ENCODE peak calls at places on chromosome 15, in eight cellular contexts. Y, T, D, K, Z, X, U and J are unnamed samples.

GRCh38 chr15:74392402-74392876 is 25.0 kb upstream of the CYP11A1 start:
- DNase-seq in Y (no peak), T (no peak), D (no peak), K (peak), Z (no peak), X (no peak), U (no peak), J (no peak)

GRCh38 chr15:38690737-38691332 is 126.2 kb upstream of the RASGRP1 start:
- DNase-seq in Y (peak), T (peak), D (peak), K (peak), Z (peak), X (peak), U (peak), J (no peak)

GRCh38 chr15:74317820-74318375 is 49.5 kb downstream of the CYP11A1 start:
- DNase-seq in Y (no peak), T (peak), D (peak), K (peak), Z (peak), X (no peak), U (peak), J (peak)

GRCh38 chr15:60381148-60381788 is 16.5 kb downstream of the ANXA2 start:
- DNase-seq in Y (no peak), T (no peak), D (no peak), K (peak), Z (no peak), X (no peak), U (no peak), J (no peak)

GRCh38 chr15:93476491-93477176 is 387.6 kb upstream of the RGMA start:
- DNase-seq in Y (no peak), T (no peak), D (no peak), K (no peak), Z (no peak), X (no peak), U (no peak), J (no peak)

GRCh38 chr15:99436472-99437314 is 129.1 kb upstream of the MEF2A start:
- DNase-seq in Y (no peak), T (no peak), D (peak), K (no peak), Z (no peak), X (no peak), U (no peak), J (no peak)

GRCh38 chr15:52292780-52293392 is 2.7 kb downstream of the MYO5C start:
- DNase-seq in Y (no peak), T (no peak), D (no peak), K (no peak), Z (no peak), X (no peak), U (no peak), J (no peak)

GRCh38 chr15:40847225-40847961 is 3.5 kb downstream of the SPINT1 start:
- DNase-seq in Y (peak), T (no peak), D (no peak), K (no peak), Z (no peak), X (peak), U (peak), J (peak)

GRCh38 chr15:88258021-88258641 is 1.6 kb upstream of the NTRK3 start:
- DNase-seq in Y (no peak), T (no peak), D (no peak), K (peak), Z (no peak), X (no peak), U (no peak), J (no peak)

GRCh38 chr15:76866008-76866407 is 39.1 kb downstream of the SCAPER start:
- DNase-seq in Y (no peak), T (no peak), D (no peak), K (no peak), Z (no peak), X (no peak), U (peak), J (no peak)

GRCh38 chr15:86772369-86773059 is 692.8 kb downstream of the AGBL1 start:
- DNase-seq in Y (no peak), T (no peak), D (no peak), K (peak), Z (no peak), X (no peak), U (no peak), J (no peak)

GRCh38 chr15:81001180-81002003 is 669 bp downstream of the TLNRD1 start:
- DNase-seq in Y (peak), T (no peak), D (peak), K (peak), Z (no peak), X (peak), U (peak), J (no peak)

GRCh38 chr15:52256366-52256765 is 39.2 kb downstream of the MYO5C start:
- DNase-seq in Y (peak), T (peak), D (peak), K (peak), Z (peak), X (peak), U (peak), J (peak)

GRCh38 chr15:77010842-77011241 is 15.9 kb downstream of the PSTPIP1 start:
- DNase-seq in Y (no peak), T (no peak), D (no peak), K (no peak), Z (no peak), X (no peak), U (no peak), J (no peak)

GRCh38 chr15:69074843-69075224 is 60.3 kb downstream of the NOX5 start:
- DNase-seq in Y (no peak), T (no peak), D (no peak), K (no peak), Z (no peak), X (no peak), U (no peak), J (no peak)

GRCh38 chr15:40793216-40793989 is 13.5 kb upstream of the ZFYVE19 start:
- DNase-seq in Y (no peak), T (peak), D (no peak), K (peak), Z (peak), X (peak), U (peak), J (peak)

GRCh38 chr15:76431936-76432335 is 95.4 kb downstream of the ISL2 start:
- DNase-seq in Y (no peak), T (no peak), D (no peak), K (no peak), Z (no peak), X (no peak), U (no peak), J (peak)

GRCh38 chr15:28178727-28179126 is 79.6 kb upstream of the OCA2 start:
- DNase-seq in Y (no peak), T (no peak), D (no peak), K (no peak), Z (no peak), X (no peak), U (no peak), J (no peak)

GRCh38 chr15:76994971-76995945 is at the start of gene PSTPIP1:
- DNase-seq in Y (peak), T (no peak), D (no peak), K (peak), Z (no peak), X (peak), U (peak), J (no peak)

GRCh38 chr15:84762840-84763572 is 14.6 kb downstream of the ZNF592 start:
- DNase-seq in Y (no peak), T (no peak), D (no peak), K (no peak), Z (no peak), X (no peak), U (no peak), J (no peak)

GRCh38 chr15:25178835-25179672 is 224.3 kb downstream of the SNRPN start:
- DNase-seq in Y (no peak), T (no peak), D (peak), K (no peak), Z (no peak), X (no peak), U (peak), J (no peak)

GRCh38 chr15:51846463-51847230 is 17.2 kb downstream of the TMOD3 start:
- DNase-seq in Y (no peak), T (no peak), D (no peak), K (peak), Z (no peak), X (peak), U (no peak), J (no peak)

GRCh38 chr15:74752486-74753395 is 4.1 kb downstream of the CYP1A2 start:
- DNase-seq in Y (no peak), T (no peak), D (no peak), K (peak), Z (no peak), X (peak), U (no peak), J (peak)

GRCh38 chr15:51739056-51739455 is 1.6 kb upstream of the LYSMD2 start:
- DNase-seq in Y (no peak), T (no peak), D (no peak), K (no peak), Z (no peak), X (peak), U (no peak), J (no peak)

GRCh38 chr15:99387769-99388168 is 136.5 kb downstream of the LRRC28 start:
- DNase-seq in Y (no peak), T (no peak), D (no peak), K (no peak), Z (no peak), X (no peak), U (no peak), J (no peak)

GRCh38 chr15:40289140-40289775 is 6.4 kb upstream of the ANKRD63 start:
- DNase-seq in Y (no peak), T (no peak), D (no peak), K (peak), Z (no peak), X (peak), U (no peak), J (no peak)

GRCh38 chr15:49570174-49570573 is 50.4 kb downstream of the FAM227B start:
- DNase-seq in Y (no peak), T (no peak), D (no peak), K (no peak), Z (no peak), X (no peak), U (no peak), J (no peak)

GRCh38 chr15:20341901-20342605 is 199.5 kb downstream of the GOLGA6L6 start:
- DNase-seq in Y (peak), T (no peak), D (peak), K (no peak), Z (no peak), X (no peak), U (peak), J (no peak)

GRCh38 chr15:32871887-32872286 is 154.1 kb downstream of the GREM1 start:
- DNase-seq in Y (no peak), T (no peak), D (no peak), K (no peak), Z (no peak), X (no peak), U (no peak), J (no peak)

GRCh38 chr15:68699881-68700394 is 120.8 kb downstream of the ANP32A start:
- DNase-seq in Y (no peak), T (no peak), D (no peak), K (no peak), Z (no peak), X (no peak), U (no peak), J (no peak)

GRCh38 chr15:33067456-33067855 is 127.1 kb downstream of the FMN1 start:
- DNase-seq in Y (no peak), T (peak), D (no peak), K (no peak), Z (peak), X (no peak), U (no peak), J (no peak)

GRCh38 chr15:101052681-101053121 is 133.5 kb downstream of the LRRK1 start:
- DNase-seq in Y (no peak), T (no peak), D (no peak), K (no peak), Z (no peak), X (no peak), U (no peak), J (no peak)

GRCh38 chr15:39747326-39747725 is 35.3 kb downstream of the FSIP1 start:
- DNase-seq in Y (no peak), T (no peak), D (no peak), K (peak), Z (no peak), X (peak), U (no peak), J (no peak)

GRCh38 chr15:59539799-59540198 is 71.8 kb upstream of the GCNT3 start:
- DNase-seq in Y (no peak), T (no peak), D (no peak), K (peak), Z (no peak), X (no peak), U (no peak), J (no peak)

GRCh38 chr15:83158393-83158792 is 49.2 kb downstream of the HDGFL3 start:
- DNase-seq in Y (no peak), T (no peak), D (no peak), K (no peak), Z (no peak), X (peak), U (no peak), J (no peak)

GRCh38 chr15:70427120-70427519 is 329.4 kb upstream of the TLE3 start:
- DNase-seq in Y (no peak), T (no peak), D (no peak), K (no peak), Z (no peak), X (no peak), U (no peak), J (no peak)
- TF ChIP-seq CTCF in Y (no peak), T (no peak), D (no peak), K (peak), Z (peak), X (no peak), U (no peak), J (no peak)

DNA sequence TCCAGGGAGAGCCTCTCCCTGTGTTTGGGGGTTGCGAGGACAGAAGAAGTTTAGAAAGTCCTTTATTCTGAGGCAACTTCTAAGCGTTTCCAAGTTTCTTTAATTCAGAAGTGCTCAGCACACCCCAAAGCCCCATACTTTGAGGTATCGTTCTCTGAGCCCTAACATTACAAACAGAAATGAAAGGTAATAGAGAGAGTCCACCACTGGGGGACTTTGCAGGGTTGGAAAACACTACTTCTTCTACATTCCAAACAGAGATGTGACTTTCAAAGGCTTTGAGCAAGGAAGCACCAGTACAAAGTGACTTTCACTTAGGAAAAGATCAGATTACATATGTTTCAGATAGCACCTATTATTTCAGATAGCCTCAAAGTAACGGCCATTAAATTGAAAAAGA is 6.2 kb upstream of the ZNF280D start:
- DNase-seq in Y (no peak), T (no peak), D (no peak), K (no peak), Z (no peak), X (no peak), U (no peak), J (no peak)
- TF ChIP-seq CTCF in Y (no peak), T (no peak), D (no peak), K (no peak), Z (peak), X (no peak), U (no peak), J (no peak)

GRCh38 chr15:89761009-89761831 is 10.2 kb upstream of the MESP1 start:
- DNase-seq in Y (no peak), T (no peak), D (no peak), K (no peak), Z (no peak), X (no peak), U (no peak), J (no peak)
- TF ChIP-seq CTCF in Y (no peak), T (no peak), D (peak), K (no peak), Z (no peak), X (peak), U (no peak), J (no peak)

DNA sequence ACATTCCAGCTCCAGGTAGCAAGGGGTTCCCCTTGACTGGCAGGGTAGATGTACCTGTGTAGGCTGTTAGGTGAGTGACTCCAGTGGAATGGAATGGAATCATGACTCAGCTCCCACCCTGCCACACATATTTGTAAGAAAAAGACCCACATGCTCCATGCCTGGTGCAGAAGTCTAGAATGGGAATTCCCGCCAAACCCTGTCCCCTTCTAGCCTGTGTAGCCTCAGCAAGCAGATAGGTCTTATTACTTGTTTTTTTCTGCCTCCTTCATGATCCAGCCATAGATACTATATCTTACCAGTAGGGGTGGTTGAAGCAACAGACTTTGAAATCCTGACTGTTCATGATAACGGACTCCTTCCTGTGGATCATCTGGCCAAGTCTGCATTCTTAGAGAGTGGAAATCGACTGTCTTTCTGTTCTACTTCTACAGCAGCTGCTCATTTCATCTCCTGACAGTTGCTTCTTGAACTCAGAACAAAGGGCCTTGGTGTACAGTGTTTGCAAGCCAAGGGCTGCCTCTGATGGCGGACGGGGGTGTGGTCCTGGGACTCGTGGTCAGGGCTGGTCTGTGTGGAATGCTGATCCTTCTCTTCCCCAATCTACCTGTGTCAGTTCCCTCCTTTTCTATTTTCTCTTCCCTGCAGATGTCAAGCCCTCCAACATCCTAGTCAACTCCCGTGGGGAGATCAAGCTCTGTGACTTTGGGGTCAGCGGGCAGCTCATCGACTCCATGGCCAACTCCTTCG is 16.3 kb downstream of the SNAPC5 start:
- DNase-seq in Y (no peak), T (no peak), D (no peak), K (no peak), Z (no peak), X (peak), U (no peak), J (peak)
- TF ChIP-seq CTCF in Y (no peak), T (no peak), D (no peak), K (no peak), Z (no peak), X (no peak), U (no peak), J (no peak)

DNA sequence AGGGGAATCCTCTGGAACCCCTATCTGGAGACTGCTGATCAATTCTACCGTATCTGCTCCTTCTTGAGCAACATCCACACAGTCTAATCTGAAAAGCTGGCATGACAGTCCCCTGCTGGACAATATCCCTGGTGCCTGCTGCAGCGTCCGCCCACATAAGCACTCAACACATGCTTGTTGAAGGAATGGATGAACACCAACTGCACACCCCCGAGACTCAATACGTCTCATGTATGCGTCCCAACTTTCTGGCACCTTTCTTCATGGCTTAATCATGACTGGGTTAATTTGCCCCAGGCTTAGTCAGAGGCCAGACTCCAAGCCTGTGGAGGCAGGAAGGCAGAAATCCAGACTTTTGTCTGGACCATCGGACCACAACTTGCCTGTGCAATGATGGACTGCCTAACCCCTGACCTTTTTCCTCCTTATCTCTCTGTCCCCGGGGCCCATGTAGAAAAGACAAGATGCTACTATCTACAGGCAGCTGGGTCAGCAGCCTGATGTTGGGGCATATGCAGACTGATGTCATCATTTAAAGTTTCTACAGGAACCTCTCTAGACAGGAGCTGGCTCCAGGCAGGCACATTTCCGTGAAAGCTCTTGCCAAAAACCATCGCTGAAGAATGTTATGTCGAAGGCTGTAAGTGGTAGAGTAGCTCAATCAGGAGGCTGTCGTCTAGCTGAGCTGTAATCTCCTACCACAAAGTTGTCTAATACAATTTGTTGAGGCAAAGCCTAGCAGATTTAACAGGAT is 114.1 kb upstream of the TPM1 start:
- DNase-seq in Y (no peak), T (peak), D (no peak), K (peak), Z (peak), X (peak), U (no peak), J (peak)
- TF ChIP-seq CTCF in Y (no peak), T (peak), D (no peak), K (peak), Z (peak), X (no peak), U (no peak), J (peak)

GRCh38 chr15:35752134-35752466 is 206.1 kb upstream of the DPH6 start:
- DNase-seq in Y (no peak), T (no peak), D (no peak), K (no peak), Z (no peak), X (no peak), U (no peak), J (no peak)

GRCh38 chr15:35748105-35748504 is 202.1 kb upstream of the DPH6 start:
- DNase-seq in Y (no peak), T (no peak), D (no peak), K (no peak), Z (no peak), X (no peak), U (no peak), J (no peak)

GRCh38 chr15:35753486-35753885 is 207.5 kb upstream of the DPH6 start:
- DNase-seq in Y (no peak), T (peak), D (no peak), K (peak), Z (peak), X (no peak), U (no peak), J (peak)

GRCh38 chr15:35750051-35750450 is 204.1 kb upstream of the DPH6 start:
- DNase-seq in Y (no peak), T (no peak), D (no peak), K (peak), Z (no peak), X (no peak), U (no peak), J (no peak)

GRCh38 chr15:35751421-35752133 is 205.6 kb upstream of the DPH6 start:
- DNase-seq in Y (peak), T (no peak), D (peak), K (peak), Z (peak), X (peak), U (peak), J (peak)
- TF ChIP-seq CTCF in Y (peak), T (peak), D (peak), K (peak), Z (peak), X (peak), U (peak), J (peak)

GRCh38 chr15:90895571-90896117 is 7.5 kb upstream of the MAN2A2 start:
- DNase-seq in Y (no peak), T (no peak), D (no peak), K (no peak), Z (no peak), X (no peak), U (no peak), J (no peak)
- TF ChIP-seq CTCF in Y (no peak), T (peak), D (no peak), K (no peak), Z (peak), X (no peak), U (no peak), J (no peak)

DNA sequence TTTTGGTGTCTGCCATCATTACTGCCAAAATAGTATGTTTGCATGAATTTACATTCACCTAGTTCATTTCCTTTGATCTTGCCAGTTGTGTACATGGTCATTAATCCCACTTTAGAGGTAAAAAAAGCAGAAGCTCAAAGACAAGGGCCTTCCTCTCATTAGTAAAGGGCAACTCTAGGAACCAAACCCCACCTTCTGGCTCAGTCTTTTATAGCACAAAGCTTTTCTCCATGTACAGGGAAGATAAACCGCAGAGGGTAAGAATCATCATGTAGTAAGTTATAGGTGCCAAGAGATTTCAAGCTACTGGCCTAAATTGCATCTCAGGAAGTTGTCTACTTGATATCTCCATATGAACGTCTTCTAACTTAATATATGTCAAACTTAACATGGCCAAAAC is 19.3 kb upstream of the SPG21 start:
- DNase-seq in Y (no peak), T (no peak), D (no peak), K (no peak), Z (no peak), X (no peak), U (no peak), J (no peak)
- TF ChIP-seq CTCF in Y (peak), T (peak), D (no peak), K (peak), Z (peak), X (no peak), U (no peak), J (no peak)